ENCODE peak calls at places on chromosome 10, in four cellular contexts. O is adipocyte, B is hepatic stellate cell, P is HTR-8/SVneo. D is an unnamed sample.

GRCh38 chr10:86361134-86362128 is 5.2 kb downstream of the GRID1 start:
- DNase-seq in O (no peak), B (no peak), P (no peak), D (no peak)

GRCh38 chr10:132403511-132404168 is 6.6 kb downstream of the PWWP2B start:
- DNase-seq in O (no peak), B (no peak), P (no peak), D (no peak)

GRCh38 chr10:89887830-89888229 is 186.4 kb downstream of the KIF20B start:
- DNase-seq in O (peak; percentile 27), B (no peak), P (no peak), D (no peak)

GRCh38 chr10:131928248-131929095 is 27.7 kb downstream of the PPP2R2D start:
- DNase-seq in O (no peak), B (peak; percentile 63), P (no peak), D (no peak)

GRCh38 chr10:74968621-74969019 is 142.2 kb downstream of the KAT6B start:
- DNase-seq in O (no peak), B (no peak), P (no peak), D (no peak)

GRCh38 chr10:24262929-24263653 is 54.2 kb downstream of the KIAA1217 start:
- DNase-seq in O (no peak), B (no peak), P (no peak), D (no peak)

GRCh38 chr10:95327367-95327766 is 36.6 kb upstream of the PDLIM1 start:
- DNase-seq in O (peak; percentile 18), B (no peak), P (no peak), D (no peak)

GRCh38 chr10:31871266-31871887 is 57.3 kb downstream of the ARHGAP12 start:
- DNase-seq in O (no peak), B (no peak), P (no peak), D (no peak)

GRCh38 chr10:113094114-113094486 is 144.1 kb downstream of the TCF7L2 start:
- DNase-seq in O (peak; percentile 66), B (no peak), P (no peak), D (no peak)

GRCh38 chr10:132899751-132900065 is 42.7 kb downstream of the CFAP46 start:
- DNase-seq in O (no peak), B (no peak), P (no peak), D (no peak)

GRCh38 chr10:74145133-74145532 is 5.5 kb downstream of the AP3M1 start:
- DNase-seq in O (peak; percentile 93), B (peak; percentile 72), P (peak; percentile 57), D (no peak)

GRCh38 chr10:17737021-17737965 is 14.7 kb upstream of the TMEM236 start:
- DNase-seq in O (peak; percentile 76), B (peak; percentile 16), P (peak; percentile 46), D (no peak)

GRCh38 chr10:75097666-75098285 is 13.7 kb upstream of the SAMD8 start:
- DNase-seq in O (peak; percentile 29), B (peak; percentile 50), P (peak; percentile 40), D (no peak)

GRCh38 chr10:48976208-48976607 is 36.6 kb upstream of the LRRC18 start:
- DNase-seq in O (peak; percentile 51), B (no peak), P (no peak), D (no peak)

GRCh38 chr10:27884185-27884630 is 114.7 kb downstream of the ODAD2 start:
- DNase-seq in O (no peak), B (no peak), P (no peak), D (no peak)

GRCh38 chr10:118374404-118374803 is 32.3 kb upstream of the FAM204A start:
- DNase-seq in O (peak; percentile 5), B (no peak), P (no peak), D (no peak)

GRCh38 chr10:80459047-80459865 is 5.1 kb downstream of the TSPAN14 start:
- DNase-seq in O (peak; percentile 87), B (peak; percentile 90), P (no peak), D (peak; percentile 88)

GRCh38 chr10:87675396-87676376 is 16.0 kb downstream of the PAPSS2 start:
- DNase-seq in O (peak; percentile 58), B (no peak), P (no peak), D (no peak)

GRCh38 chr10:61986788-61987187 is 85.3 kb downstream of the ARID5B start:
- DNase-seq in O (no peak), B (no peak), P (no peak), D (no peak)

GRCh38 chr10:123044391-123044790 is 35.6 kb downstream of the ACADSB start:
- DNase-seq in O (peak; percentile 51), B (no peak), P (no peak), D (no peak)

GRCh38 chr10:62377966-62378365 is 3.8 kb downstream of the ZNF365 start:
- DNase-seq in O (no peak), B (no peak), P (no peak), D (no peak)

GRCh38 chr10:4201866-4202825 is 417.1 kb upstream of the KLF6 start:
- DNase-seq in O (no peak), B (no peak), P (no peak), D (no peak)

GRCh38 chr10:101451589-101452190 is 97.7 kb downstream of the BTRC start:
- DNase-seq in O (no peak), B (no peak), P (no peak), D (no peak)